ENCODE peak calls at places on chromosomes 3 and 15, in six cellular contexts. L is coronary artery; G is aorta; O is pancreas; B is NCI-H187 treated with DMSO at 0.1 percent for 48 hours; N is activated naive CD4-positive, alpha-beta T cell. V is an unnamed sample.

GRCh38 chr15:38226867-38227266 is 25.8 kb upstream of the SPRED1 start:
- DNase-seq in L (no peak), G (no peak), N (no peak), B (no peak), O (no peak), V (no peak)

GRCh38 chr15:52318729-52319500 is 23.3 kb upstream of the MYO5C start:
- DNase-seq in O (peak; percentile 68), L (no peak), N (no peak), B (no peak), G (no peak), V (no peak)

GRCh38 chr3:49173116-49173791 is 1.9 kb downstream of the KLHDC8B start:
- DNase-seq in N (no peak), G (peak; percentile 66), O (no peak), B (no peak), L (no peak), V (no peak)

GRCh38 chr3:187833375-187833774 is 88.1 kb upstream of the BCL6 start:
- DNase-seq in B (no peak), N (no peak), G (no peak), L (no peak), O (no peak), V (no peak)

GRCh38 chr3:4228295-4228694 is 74.9 kb upstream of the SETMAR start:
- DNase-seq in B (no peak), N (no peak), G (no peak), L (no peak), O (no peak), V (no peak)

GRCh38 chr3:140365872-140366697 is 311.8 kb upstream of the TRIM42 start:
- DNase-seq in G (no peak), N (no peak), L (no peak), B (no peak), O (no peak), V (no peak)

GRCh38 chr3:32706348-32707025 is 21.5 kb downstream of the CNOT10 start:
- DNase-seq in B (no peak), G (no peak), O (no peak), L (no peak), N (no peak), V (no peak)

GRCh38 chr15:65050270-65050669 is 5.1 kb downstream of the SLC51B start:
- DNase-seq in N (no peak), B (no peak), G (no peak), O (no peak), L (no peak), V (no peak)

GRCh38 chr3:184896336-184896735 is 84.4 kb downstream of the VPS8 start:
- DNase-seq in L (no peak), B (no peak), O (no peak), N (no peak), G (no peak), V (no peak)

GRCh38 chr3:182294256-182294655 is 499.0 kb upstream of the ATP11B start:
- DNase-seq in G (no peak), L (no peak), O (no peak), B (no peak), N (no peak), V (no peak)

GRCh38 chr15:88513195-88513594 is 33.3 kb downstream of the DET1 start:
- DNase-seq in G (no peak), O (no peak), N (no peak), B (no peak), L (no peak), V (no peak)

GRCh38 chr3:196219194-196219969 is 3.0 kb downstream of the SLC51A start:
- DNase-seq in O (no peak), N (peak; percentile 36), L (no peak), B (peak; percentile 19), G (peak; percentile 84), V (no peak)

V was measured in GM12864.